ENCODE peak calls at places on chromosomes 13 and 19, in eight cellular contexts. L is activated T-cell treated with anti-CD3 and anti-CD28 coated beads, Interleukin-2, amount 50 U/mL, for 72 hours; P is kidney epithelial cell; T is adipocyte; O is smooth muscle cell of the brain vasculature; S is NCI-H774; J is NCI-H1092; F is hypothalamus. N is an unnamed sample.
A peak's percentile ranks its signal among the peaks of the same experiment; 100 is the strongest.

GRCh38 chr19:54518844-54519243 is 16.2 kb downstream of the LAIR2 start:
- DNase-seq in F (no peak), L (peak; percentile 61), O (no peak), J (no peak), P (no peak), S (no peak), T (no peak), N (no peak)

GRCh38 chr13:112674412-112675383 is 15.1 kb upstream of the ATP11A start:
- DNase-seq in P (no peak), J (no peak), T (no peak), F (no peak), S (no peak), L (no peak), O (no peak), N (no peak)

GRCh38 chr19:54294539-54294938 is 13.6 kb upstream of the LILRB2 start:
- DNase-seq in P (no peak), J (no peak), S (no peak), F (no peak), T (no peak), L (no peak), O (no peak), N (no peak)

GRCh38 chr19:10419200-10419645 is 1.1 kb upstream of the PDE4A start:
- DNase-seq in T (peak; percentile 51), O (no peak), P (no peak), J (no peak), S (no peak), F (no peak), L (peak; percentile 57), N (no peak)

GRCh38 chr13:109781384-109782065 is 4.9 kb downstream of the IRS2 start:
- DNase-seq in S (no peak), F (no peak), T (peak; percentile 52), J (no peak), O (no peak), L (no peak), P (no peak), N (no peak)

GRCh38 chr13:39374741-39375189 is 228.2 kb downstream of the LHFPL6 start:
- DNase-seq in P (no peak), T (no peak), O (no peak), F (no peak), J (no peak), L (no peak), S (no peak), N (no peak)

GRCh38 chr19:1807695-1808394 is 4.2 kb downstream of the ATP8B3 start:
- DNase-seq in S (no peak), P (no peak), F (no peak), T (no peak), O (no peak), J (no peak), L (no peak), N (no peak)

GRCh38 chr13:23902975-23903905 is 5.9 kb upstream of the C1QTNF9B start:
- DNase-seq in F (no peak), S (no peak), O (no peak), L (no peak), T (no peak), J (no peak), P (no peak), N (no peak)

N was measured in DMS 273 treated with DMSO at 0.1 percent for 48 hours.